ENCODE peak calls at places on chromosome 9, in five cellular contexts. Z is mammary epithelial cell, J is left lung, G is dorsolateral prefrontal cortex, X is RWPE1. F is an unnamed sample.

GRCh38 chr9:7056237-7056636 is 298.5 kb downstream of the KDM4C start:
- DNase-seq in G (no peak), Z (no peak), J (no peak), X (no peak), F (no peak)

GRCh38 chr9:136825295-136826187 is 16.7 kb upstream of the AJM1 start:
- DNase-seq in Z (no peak), X (no peak), G (no peak), J (no peak), F (no peak)

GRCh38 chr9:5301544-5301943 is 3.0 kb downstream of the RLN2 start:
- DNase-seq in X (no peak), Z (no peak), J (no peak), G (no peak), F (no peak)

GRCh38 chr9:91253488-91253887 is 108.2 kb downstream of the AUH start:
- DNase-seq in Z (peak), G (no peak), J (no peak), X (peak), F (no peak)

GRCh38 chr9:13898957-13899356 is 415.0 kb downstream of the NFIB start:
- DNase-seq in J (no peak), G (no peak), X (no peak), Z (no peak), F (no peak)

GRCh38 chr9:89473762-89474469 is 24.0 kb downstream of the SEMA4D start:
- DNase-seq in J (no peak), X (no peak), G (no peak), Z (no peak), F (no peak)

GRCh38 chr9:37529111-37529510 is 43.4 kb downstream of the POLR1E start:
- DNase-seq in Z (peak), J (no peak), G (no peak), X (peak), F (no peak)

GRCh38 chr9:98775831-98776441 is 20.4 kb downstream of the ANKS6 start:
- DNase-seq in G (no peak), J (no peak), Z (peak), X (peak), F (no peak)

GRCh38 chr9:18075253-18075977 is 398.5 kb upstream of the ADAMTSL1 start:
- DNase-seq in G (no peak), X (no peak), J (no peak), Z (no peak), F (no peak)

GRCh38 chr9:38039090-38039906 is 29.7 kb downstream of the SHB start:
- DNase-seq in J (no peak), Z (no peak), X (no peak), G (no peak), F (no peak)

GRCh38 chr9:33143241-33143642 is 23.9 kb downstream of the B4GALT1 start:
- DNase-seq in G (no peak), X (no peak), Z (no peak), J (peak), F (no peak)

GRCh38 chr9:20040991-20041606 is 252.3 kb upstream of the SLC24A2 start:
- DNase-seq in Z (no peak), J (no peak), X (no peak), G (peak), F (no peak)

GRCh38 chr9:35905912-35906679 is at the start of gene HRCT1:
- DNase-seq in X (peak), G (no peak), Z (peak), J (peak), F (peak)

GRCh38 chr9:132201139-132201538 is 39.3 kb downstream of the NTNG2 start:
- DNase-seq in Z (no peak), X (no peak), G (no peak), J (peak), F (no peak)

GRCh38 chr9:132200706-132201105 is 38.8 kb downstream of the NTNG2 start:
- DNase-seq in G (no peak), Z (no peak), J (no peak), X (no peak), F (no peak)

GRCh38 chr9:132199056-132199455 is 37.2 kb downstream of the NTNG2 start:
- DNase-seq in X (no peak), J (no peak), G (no peak), Z (peak), F (no peak)

GRCh38 chr9:132197315-132197714 is 35.5 kb downstream of the NTNG2 start:
- DNase-seq in J (no peak), Z (no peak), G (no peak), X (no peak), F (no peak)

DNA sequence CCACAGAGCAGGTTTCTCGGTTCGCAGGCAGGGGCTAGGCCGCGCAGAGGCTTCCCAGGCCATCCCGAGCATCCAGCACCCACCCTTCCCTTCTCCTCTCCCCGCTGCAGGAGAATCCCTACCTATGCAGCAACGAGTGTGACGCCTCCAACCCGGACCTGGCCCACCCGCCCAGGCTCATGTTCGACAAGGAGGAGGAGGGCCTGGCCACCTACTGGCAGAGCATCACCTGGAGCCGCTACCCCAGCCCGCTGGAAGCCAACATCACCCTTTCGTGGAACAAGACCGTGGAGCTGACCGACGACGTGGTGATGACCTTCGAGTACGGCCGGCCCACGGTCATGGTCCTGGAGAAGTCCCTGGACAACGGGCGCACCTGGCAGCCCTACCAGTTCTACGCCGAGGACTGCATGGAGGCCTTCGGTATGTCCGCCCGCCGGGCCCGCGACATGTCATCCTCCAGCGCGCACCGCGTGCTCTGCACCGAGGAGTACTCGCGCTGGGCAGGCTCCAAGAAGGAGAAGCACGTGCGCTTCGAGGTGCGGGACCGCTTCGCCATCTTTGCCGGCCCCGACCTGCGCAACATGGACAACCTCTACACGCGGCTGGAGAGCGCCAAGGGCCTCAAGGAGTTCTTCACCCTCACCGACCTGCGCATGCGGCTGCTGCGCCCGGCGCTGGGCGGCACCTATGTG is 36.1 kb downstream of the NTNG2 start:
- DNase-seq in J (no peak), Z (no peak), X (no peak), G (no peak), F (no peak)
- H3K27ac ChIP-seq in J (no peak), Z (no peak), X (no peak), G (no peak), F (no peak)

GRCh38 chr9:134370638-134371037 is 44.4 kb downstream of the RXRA start:
- DNase-seq in G (no peak), Z (no peak), X (no peak), J (no peak), F (no peak)

GRCh38 chr9:134367796-134368490 is 41.7 kb downstream of the RXRA start:
- DNase-seq in J (no peak), X (no peak), G (no peak), Z (no peak), F (no peak)

GRCh38 chr9:134370213-134370492 is 43.9 kb downstream of the RXRA start:
- DNase-seq in J (no peak), G (no peak), Z (no peak), X (no peak), F (no peak)

GRCh38 chr9:134368571-134368970 is 42.3 kb downstream of the RXRA start:
- DNase-seq in X (no peak), G (no peak), J (no peak), Z (no peak), F (no peak)

GRCh38 chr9:134369416-134370212 is 43.4 kb downstream of the RXRA start:
- DNase-seq in X (no peak), Z (no peak), G (no peak), J (no peak), F (no peak)
- H3K27ac ChIP-seq in X (peak), Z (no peak), G (peak), J (no peak), F (no peak)

GRCh38 chr9:77981332-77981731 is 50.3 kb downstream of the GNAQ start:
- DNase-seq in X (peak), Z (peak), J (no peak), G (no peak), F (peak)

GRCh38 chr9:77982985-77983662 is 48.5 kb downstream of the GNAQ start:
- DNase-seq in J (no peak), X (no peak), G (no peak), Z (no peak), F (no peak)

GRCh38 chr9:77978086-77978781 is 53.4 kb downstream of the GNAQ start:
- DNase-seq in X (no peak), J (no peak), Z (no peak), G (no peak), F (no peak)

GRCh38 chr9:77981907-77982306 is 49.7 kb downstream of the GNAQ start:
- DNase-seq in X (no peak), Z (no peak), G (no peak), J (no peak), F (no peak)

DNA sequence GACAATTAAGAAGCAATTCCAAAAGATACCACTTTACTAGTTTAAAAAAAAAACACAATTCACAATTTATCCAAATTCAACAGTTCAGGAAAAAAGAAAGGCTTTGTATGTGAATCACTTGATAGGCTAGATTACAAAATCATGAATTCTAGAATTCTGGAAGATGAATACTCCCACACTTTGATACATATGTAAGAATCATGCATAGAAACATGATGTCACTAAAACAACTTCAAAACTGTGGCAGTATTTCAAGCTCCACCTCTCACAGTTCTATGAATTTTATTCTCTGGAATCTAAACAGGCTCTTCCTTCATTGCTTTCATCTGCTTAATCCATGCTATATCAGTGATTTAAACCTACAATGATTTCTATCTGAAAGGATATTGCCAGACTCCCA is 51.0 kb downstream of the GNAQ start:
- DNase-seq in X (no peak), G (no peak), J (no peak), Z (peak), F (no peak)
- H3K27ac ChIP-seq in X (no peak), G (peak), J (no peak), Z (peak), F (peak)

GRCh38 chr9:134897584-134898170 is 17.1 kb downstream of the FCN2 start:
- DNase-seq in X (no peak), G (no peak), Z (no peak), J (no peak), F (no peak)
- H3K27ac ChIP-seq in X (no peak), G (no peak), Z (no peak), J (no peak), F (no peak)

GRCh38 chr9:127652733-127653132 is 40.7 kb downstream of the STXBP1 start:
- DNase-seq in X (no peak), G (no peak), Z (no peak), J (no peak), F (no peak)
- H3K27ac ChIP-seq in X (no peak), G (no peak), Z (no peak), J (peak), F (no peak)

GRCh38 chr9:127463382-127463781 is 12.1 kb downstream of the LRSAM1 start:
- DNase-seq in J (no peak), Z (no peak), G (no peak), X (no peak), F (no peak)
- H3K27ac ChIP-seq in J (no peak), Z (no peak), G (no peak), X (no peak), F (no peak)

DNA sequence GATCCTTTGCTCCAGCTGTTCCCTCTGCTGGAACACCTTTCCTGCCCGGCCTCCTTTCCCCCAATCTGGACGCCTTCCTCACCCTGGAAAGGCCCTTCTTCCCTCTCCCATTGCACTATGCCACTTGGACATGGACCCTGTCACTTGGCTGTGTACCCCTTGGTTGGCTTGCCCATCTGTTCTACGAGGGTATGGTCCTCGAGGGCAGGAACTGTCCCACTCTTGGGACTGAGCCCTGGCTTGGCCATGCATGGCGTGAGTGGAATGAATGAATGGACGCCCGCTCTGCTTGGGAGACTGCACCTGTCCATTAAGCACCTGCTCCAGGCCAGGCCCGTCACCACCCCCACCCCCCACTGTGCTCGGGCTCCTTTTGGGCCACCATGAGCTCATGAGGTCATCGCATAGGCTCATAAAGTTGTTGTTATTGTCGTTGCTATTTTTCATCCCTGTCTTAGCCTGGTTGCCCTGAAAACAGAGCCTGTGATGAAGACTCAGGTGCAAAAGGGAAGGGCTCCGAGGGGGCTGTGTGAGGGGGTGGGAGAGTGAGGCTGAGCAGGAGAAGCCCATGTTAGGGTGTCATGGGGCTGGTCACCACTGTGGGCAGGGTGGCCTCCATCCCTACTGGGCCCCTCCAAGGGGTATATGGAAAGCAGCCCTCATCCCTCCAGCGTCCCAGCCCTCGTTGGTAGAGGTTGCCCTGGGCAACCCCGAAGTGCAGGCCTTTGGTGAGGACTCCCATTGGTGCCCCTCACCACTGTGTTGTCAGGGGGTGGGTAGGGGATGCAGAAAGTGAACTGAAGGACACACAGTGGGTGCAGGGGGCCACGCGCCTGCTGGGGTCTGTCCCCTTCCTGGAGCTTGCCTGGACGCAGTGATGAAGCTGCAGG is 57.2 kb upstream of the IER5L start:
- DNase-seq in G (no peak), X (no peak), J (no peak), Z (no peak), F (no peak)
- H3K27ac ChIP-seq in G (no peak), X (no peak), J (no peak), Z (no peak), F (no peak)

GRCh38 chr9:121373401-121373769 is 3.3 kb upstream of the STOM start:
- DNase-seq in Z (peak), J (no peak), G (no peak), X (peak), F (no peak)
- H3K27ac ChIP-seq in Z (peak), J (peak), G (peak), X (peak), F (peak)

GRCh38 chr9:129826344-129826743 is 2.4 kb upstream of the TOR1A start:
- DNase-seq in J (no peak), G (no peak), Z (no peak), X (no peak), F (no peak)

GRCh38 chr9:129826759-129827158 is 2.8 kb upstream of the TOR1A start:
- DNase-seq in G (no peak), J (no peak), Z (no peak), X (no peak), F (no peak)

GRCh38 chr9:129823163-129823933 is 588 bp downstream of the TOR1A start:
- DNase-seq in X (peak), Z (peak), J (no peak), G (no peak), F (no peak)

GRCh38 chr9:129823934-129824601 is at the start of gene TOR1A:
- DNase-seq in J (peak), Z (peak), G (peak), X (peak), F (peak)

DNA sequence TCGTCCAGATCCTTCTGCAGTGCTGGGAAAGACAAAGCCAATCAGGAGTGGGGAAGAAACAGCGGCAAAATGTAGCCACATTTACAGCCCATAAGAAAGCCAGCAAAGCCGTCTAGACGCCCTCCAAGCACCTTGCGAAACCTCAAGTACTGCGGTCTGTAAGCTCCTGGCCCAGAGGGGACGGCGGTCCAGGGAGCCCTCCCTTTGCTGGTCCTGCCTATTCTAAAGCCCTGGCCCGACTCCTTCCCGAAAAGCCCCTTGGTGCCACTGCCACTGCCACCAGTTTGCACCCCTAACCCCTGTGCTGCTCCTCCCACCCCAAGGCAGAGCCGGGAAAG is 1.1 kb downstream of the TOR1A start:
- DNase-seq in G (no peak), J (no peak), Z (no peak), X (no peak), F (no peak)
- H3K27ac ChIP-seq in G (no peak), J (no peak), Z (no peak), X (peak), F (peak)